ENCODE peak calls at places on chromosome 13, in ten cellular contexts. Q is aorta; V is lower leg skin; F is sigmoid colon; S is CD4-positive, alpha-beta memory T cell; I is ovary; H is osteoblast; M is adrenal gland; C is retinal pigment epithelial cell; T is tibial artery. W is an unnamed sample.

GRCh38 chr13:27997904-27998522 is 9.5 kb upstream of the URAD start:
- DNase-seq in Q (no peak), V (no peak), F (no peak), S (no peak), I (no peak), H (no peak), M (peak), C (no peak), T (peak), W (peak)

GRCh38 chr13:37868691-37869505 is 674 bp downstream of the TRPC4 start:
- DNase-seq in Q (peak), V (no peak), F (no peak), S (no peak), I (no peak), H (peak), M (no peak), C (peak), T (peak), W (no peak)

GRCh38 chr13:107170270-107170931 is 602.5 kb upstream of the ARGLU1 start:
- DNase-seq in Q (no peak), V (no peak), F (no peak), S (no peak), I (no peak), H (no peak), M (no peak), C (no peak), T (no peak), W (no peak)

GRCh38 chr13:88945793-88946192 is 1274.6 kb downstream of the SLITRK5 start:
- DNase-seq in Q (no peak), V (no peak), F (no peak), S (no peak), I (no peak), H (no peak), M (no peak), C (no peak), T (no peak), W (no peak)

GRCh38 chr13:71867101-71867814 is at the start of gene DACH1:
- DNase-seq in Q (peak), V (no peak), F (no peak), S (no peak), I (peak), H (peak), M (peak), C (peak), T (no peak), W (peak)

GRCh38 chr13:70128098-70128497 is 19.8 kb upstream of the KLHL1 start:
- DNase-seq in Q (no peak), V (no peak), F (no peak), S (no peak), I (no peak), H (no peak), M (no peak), C (no peak), T (no peak), W (no peak)

GRCh38 chr13:24834902-24835510 is 71.0 kb downstream of the RNF17 start:
- DNase-seq in Q (no peak), V (no peak), F (no peak), S (no peak), I (no peak), H (no peak), M (no peak), C (no peak), T (no peak), W (peak)

GRCh38 chr13:46145950-46146349 is 36.0 kb downstream of the LCP1 start:
- DNase-seq in Q (no peak), V (no peak), F (no peak), S (no peak), I (no peak), H (no peak), M (no peak), C (no peak), T (no peak), W (no peak)

GRCh38 chr13:80196756-80197155 is 144.2 kb downstream of the SPRY2 start:
- DNase-seq in Q (no peak), V (no peak), F (no peak), S (no peak), I (no peak), H (no peak), M (no peak), C (no peak), T (no peak), W (no peak)

GRCh38 chr13:75197803-75198202 is 284.2 kb downstream of the TBC1D4 start:
- DNase-seq in Q (no peak), V (no peak), F (no peak), S (no peak), I (no peak), H (no peak), M (no peak), C (no peak), T (no peak), W (no peak)

GRCh38 chr13:23748109-23748508 is 141.1 kb downstream of the MIPEP start:
- DNase-seq in Q (no peak), V (no peak), F (no peak), S (no peak), I (no peak), H (no peak), M (no peak), C (no peak), T (no peak), W (no peak)

GRCh38 chr13:78602561-78603239 is 652 bp downstream of the POU4F1 start:
- DNase-seq in Q (peak), V (no peak), F (no peak), S (no peak), I (no peak), H (no peak), M (no peak), C (no peak), T (no peak), W (peak)

GRCh38 chr13:78600317-78600899 is 2.9 kb downstream of the POU4F1 start:
- DNase-seq in Q (no peak), V (no peak), F (no peak), S (no peak), I (no peak), H (no peak), M (no peak), C (no peak), T (no peak), W (no peak)

GRCh38 chr13:78599911-78600310 is 3.4 kb downstream of the POU4F1 start:
- DNase-seq in Q (no peak), V (no peak), F (no peak), S (no peak), I (no peak), H (no peak), M (no peak), C (no peak), T (no peak), W (no peak)

GRCh38 chr13:78601886-78602560 is 1.3 kb downstream of the POU4F1 start:
- DNase-seq in Q (no peak), V (no peak), F (no peak), S (no peak), I (no peak), H (peak), M (no peak), C (no peak), T (no peak), W (no peak)

GRCh38 chr13:78601124-78601885 is 2.0 kb downstream of the POU4F1 start:
- DNase-seq in Q (no peak), V (no peak), F (no peak), S (no peak), I (no peak), H (peak), M (no peak), C (no peak), T (no peak), W (no peak)
- H3K4me3 ChIP-seq in Q (no peak), V (no peak), F (peak), S (no peak), I (no peak), H (no peak), M (no peak), C (no peak), T (no peak), W (no peak)

GRCh38 chr13:98099627-98100026 is 43.3 kb upstream of the FARP1 start:
- DNase-seq in Q (no peak), V (no peak), F (no peak), S (no peak), I (no peak), H (no peak), M (no peak), C (no peak), T (no peak), W (no peak)

GRCh38 chr13:98094678-98095266 is 48.1 kb upstream of the FARP1 start:
- DNase-seq in Q (no peak), V (no peak), F (no peak), S (no peak), I (no peak), H (no peak), M (no peak), C (no peak), T (no peak), W (no peak)

GRCh38 chr13:98092888-98093287 is 50.0 kb upstream of the FARP1 start:
- DNase-seq in Q (no peak), V (no peak), F (no peak), S (no peak), I (no peak), H (no peak), M (no peak), C (no peak), T (no peak), W (no peak)

GRCh38 chr13:98098511-98098910 is 44.4 kb upstream of the FARP1 start:
- DNase-seq in Q (no peak), V (no peak), F (no peak), S (no peak), I (no peak), H (peak), M (no peak), C (peak), T (no peak), W (no peak)

GRCh38 chr13:98097749-98098148 is 45.1 kb upstream of the FARP1 start:
- DNase-seq in Q (no peak), V (no peak), F (no peak), S (no peak), I (no peak), H (no peak), M (no peak), C (no peak), T (no peak), W (no peak)
- H3K4me3 ChIP-seq in Q (no peak), V (no peak), F (no peak), S (no peak), I (no peak), H (no peak), M (no peak), C (no peak), T (no peak), W (no peak)

DNA sequence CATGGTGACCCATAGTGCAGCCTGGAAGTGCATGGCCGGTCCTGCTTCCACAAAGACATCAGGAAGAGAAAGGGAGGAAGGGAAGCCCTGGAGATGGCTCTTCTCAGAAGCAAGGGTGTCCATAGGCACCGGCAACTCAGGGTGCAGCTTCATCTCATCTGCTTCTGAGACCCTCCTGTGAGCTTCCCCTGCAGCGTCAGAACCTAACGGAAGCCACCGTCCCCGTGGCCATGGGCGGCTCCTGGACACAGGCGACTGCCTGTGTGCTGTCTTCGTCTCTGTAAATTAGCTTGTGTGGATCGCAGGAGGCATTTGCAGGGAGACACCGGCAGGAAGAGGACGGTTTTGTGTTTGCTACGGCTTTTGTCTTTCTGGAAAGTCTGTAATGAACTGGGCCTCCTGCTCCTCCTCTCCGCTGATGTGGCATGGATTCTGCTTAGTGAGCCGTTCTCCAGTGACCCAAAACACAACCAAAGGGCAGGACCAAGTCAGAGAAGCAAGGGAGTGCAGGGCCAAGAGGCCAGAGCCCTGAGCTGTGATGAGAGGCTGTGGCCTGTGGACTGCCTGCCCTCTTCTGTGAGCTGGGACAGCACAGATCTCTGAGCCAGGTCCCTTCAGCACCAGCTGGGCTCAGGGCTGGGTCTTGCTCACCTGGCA is 2.5 kb downstream of the ATP4B start:
- DNase-seq in Q (peak), V (no peak), F (peak), S (no peak), I (peak), H (peak), M (no peak), C (no peak), T (peak), W (no peak)
- H3K4me3 ChIP-seq in Q (no peak), V (no peak), F (no peak), S (no peak), I (no peak), H (no peak), M (no peak), C (no peak), T (no peak), W (no peak)

GRCh38 chr13:42275506-42275905 is 3.6 kb downstream of the AKAP11 start:
- DNase-seq in Q (no peak), V (no peak), F (no peak), S (no peak), I (no peak), H (no peak), M (no peak), C (no peak), T (no peak), W (no peak)

GRCh38 chr13:42272776-42273175 is 824 bp downstream of the AKAP11 start:
- DNase-seq in Q (no peak), V (no peak), F (no peak), S (peak), I (no peak), H (no peak), M (no peak), C (no peak), T (no peak), W (peak)

GRCh38 chr13:42276683-42277082 is 4.7 kb downstream of the AKAP11 start:
- DNase-seq in Q (no peak), V (no peak), F (no peak), S (no peak), I (no peak), H (no peak), M (no peak), C (no peak), T (no peak), W (no peak)

GRCh38 chr13:42274386-42275097 is 2.6 kb downstream of the AKAP11 start:
- DNase-seq in Q (no peak), V (no peak), F (no peak), S (no peak), I (no peak), H (no peak), M (no peak), C (no peak), T (no peak), W (no peak)

DNA sequence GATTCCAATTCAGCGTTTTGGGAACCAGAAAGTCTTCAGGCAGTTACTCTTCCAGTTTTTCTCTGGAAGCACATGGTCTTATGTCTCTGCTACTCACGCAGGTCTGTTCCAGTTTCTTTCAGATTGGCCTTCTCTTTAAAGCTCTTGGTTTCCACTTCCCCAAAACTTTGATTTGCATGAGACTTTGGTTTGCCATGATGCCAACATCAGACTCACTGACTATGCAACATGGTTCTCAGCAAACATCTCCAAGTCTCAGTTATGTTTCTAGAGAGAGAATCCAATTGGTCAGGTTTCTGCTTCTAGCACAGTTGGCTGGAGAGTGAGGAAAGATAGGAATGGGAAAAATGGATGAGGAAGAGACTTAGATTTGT is 3.1 kb downstream of the AKAP11 start:
- DNase-seq in Q (no peak), V (no peak), F (no peak), S (peak), I (no peak), H (no peak), M (no peak), C (no peak), T (no peak), W (no peak)
- H3K4me3 ChIP-seq in Q (no peak), V (no peak), F (no peak), S (no peak), I (no peak), H (no peak), M (no peak), C (no peak), T (no peak), W (no peak)

GRCh38 chr13:110298221-110298565 is 8.8 kb downstream of the COL4A1 start:
- DNase-seq in Q (no peak), V (no peak), F (no peak), S (no peak), I (no peak), H (no peak), M (no peak), C (no peak), T (no peak), W (no peak)
- H3K4me3 ChIP-seq in Q (no peak), V (no peak), F (peak), S (no peak), I (peak), H (no peak), M (no peak), C (no peak), T (peak), W (no peak)

DNA sequence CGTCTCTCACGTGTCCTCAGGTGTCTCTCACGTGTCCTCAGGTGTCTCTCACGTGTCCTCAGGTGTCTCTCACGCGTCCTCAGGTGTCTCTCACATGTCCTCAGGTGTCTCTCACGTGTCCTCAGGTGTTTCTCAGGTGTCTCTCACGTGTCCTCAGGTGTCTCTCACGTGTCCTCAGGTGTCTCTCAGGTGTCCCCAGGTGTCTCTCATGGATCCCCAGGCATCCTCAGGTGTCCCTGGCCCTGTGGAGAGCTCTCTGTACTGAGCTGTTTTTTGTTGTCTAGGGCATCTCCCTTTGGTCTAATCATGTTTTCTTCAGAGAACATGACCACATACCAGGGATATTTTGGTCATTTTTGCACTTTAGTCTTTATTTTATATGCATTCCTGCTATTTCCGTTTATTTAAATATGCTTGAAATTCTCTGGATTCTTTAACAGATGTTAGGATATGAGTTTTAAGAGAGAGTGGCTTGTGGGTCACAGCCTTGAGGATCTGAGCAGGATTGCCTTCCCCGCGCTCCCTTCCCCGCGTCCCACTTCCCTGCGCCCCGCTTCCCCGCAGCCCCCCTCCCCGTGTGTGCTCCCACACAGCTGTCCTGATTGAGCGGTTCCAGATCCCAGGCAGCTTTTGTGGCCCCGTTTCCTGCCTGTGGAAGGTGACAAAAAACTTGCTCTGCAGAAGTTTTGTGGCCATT is 31.9 kb downstream of the ATP4B start:
- DNase-seq in Q (peak), V (no peak), F (peak), S (no peak), I (no peak), H (peak), M (no peak), C (peak), T (no peak), W (no peak)
- H3K4me3 ChIP-seq in Q (no peak), V (no peak), F (no peak), S (no peak), I (no peak), H (no peak), M (no peak), C (no peak), T (no peak), W (no peak)